ENCODE peak calls at places on chromosomes 16 and 17, in five cellular contexts. One of them, this sample, is unnamed.

GRCh38 chr16:86942469-86943175 is 364.3 kb downstream of the FOXL1 start:
- DNase-seq in central memory CD8-positive, alpha-beta T cell: no peak
- DNase-seq in amygdala: no peak
- DNase-seq in left colon: no peak
- DNase-seq in HS-5: no peak
- DNase-seq in this sample: no peak

GRCh38 chr17:10161392-10161791 is 37.0 kb downstream of the GAS7 start:
- DNase-seq in central memory CD8-positive, alpha-beta T cell: no peak
- DNase-seq in amygdala: no peak
- DNase-seq in left colon: no peak
- DNase-seq in HS-5: no peak
- DNase-seq in this sample: no peak

GRCh38 chr16:2884041-2884451 is 1.0 kb downstream of the FLYWCH2 start:
- DNase-seq in central memory CD8-positive, alpha-beta T cell: no peak
- DNase-seq in amygdala: no peak
- DNase-seq in left colon: no peak
- DNase-seq in HS-5: no peak
- DNase-seq in this sample: no peak

GRCh38 chr16:10579965-10580918 is at the start of gene EMP2:
- DNase-seq in central memory CD8-positive, alpha-beta T cell: no peak
- DNase-seq in amygdala: peak
- DNase-seq in left colon: peak
- DNase-seq in HS-5: peak
- DNase-seq in this sample: peak

GRCh38 chr17:21687136-21687953 is 5.0 kb upstream of the KCNJ18 start:
- DNase-seq in central memory CD8-positive, alpha-beta T cell: no peak
- DNase-seq in amygdala: no peak
- DNase-seq in left colon: no peak
- DNase-seq in HS-5: no peak
- DNase-seq in this sample: no peak

GRCh38 chr17:21378553-21378952 is 2.4 kb downstream of the KCNJ12 start:
- DNase-seq in central memory CD8-positive, alpha-beta T cell: no peak
- DNase-seq in amygdala: no peak
- DNase-seq in left colon: no peak
- DNase-seq in HS-5: no peak
- DNase-seq in this sample: no peak

GRCh38 chr17:80379348-80379747 is 35.6 kb upstream of the ENDOV start:
- DNase-seq in central memory CD8-positive, alpha-beta T cell: no peak
- DNase-seq in amygdala: no peak
- DNase-seq in left colon: no peak
- DNase-seq in HS-5: no peak
- DNase-seq in this sample: no peak

GRCh38 chr17:76000016-76000754 is 470 bp upstream of the CDK3 start:
- DNase-seq in central memory CD8-positive, alpha-beta T cell: peak
- DNase-seq in amygdala: no peak
- DNase-seq in left colon: peak
- DNase-seq in HS-5: no peak
- DNase-seq in this sample: peak

GRCh38 chr17:46121165-46121764 is 72.0 kb downstream of the KANSL1 start:
- DNase-seq in central memory CD8-positive, alpha-beta T cell: no peak
- DNase-seq in amygdala: no peak
- DNase-seq in left colon: no peak
- DNase-seq in HS-5: no peak
- DNase-seq in this sample: no peak

GRCh38 chr17:2034157-2034556 is 4.2 kb downstream of the DPH1 start:
- DNase-seq in central memory CD8-positive, alpha-beta T cell: no peak
- DNase-seq in amygdala: no peak
- DNase-seq in left colon: no peak
- DNase-seq in HS-5: no peak
- DNase-seq in this sample: no peak

GRCh38 chr16:80071964-80072363 is 468.8 kb upstream of the DYNLRB2 start:
- DNase-seq in central memory CD8-positive, alpha-beta T cell: no peak
- DNase-seq in amygdala: no peak
- DNase-seq in left colon: no peak
- DNase-seq in HS-5: no peak
- DNase-seq in this sample: no peak

This sample was measured in memory B cell.